ENCODE peak calls at places on chromosomes 7 and 10, in ten cellular contexts. L is CD8-positive, alpha-beta T cell; V is AG04450; A is chondrocyte; R is activated CD8-positive, alpha-beta T cell treated with anti-CD3 and anti-CD28 coated beads for 36 hours; C is PC-3; O is lower lobe of right lung; U is spleen; G is endothelial cell; M is left lung. N is an unnamed sample.
A peak's percentile ranks its signal among the peaks of the same experiment; 100 is the strongest.

GRCh38 chr7:101814996-101815825 is 2.2 kb upstream of the CUX1 start:
- DNase-seq in L (peak; percentile 72), V (no peak), A (no peak), R (peak; percentile 62), C (peak; percentile 52), O (peak; percentile 56), U (peak; percentile 92), G (peak; percentile 73), M (peak; percentile 43), N (peak; percentile 63)

GRCh38 chr7:140036224-140036651 is 26.5 kb downstream of the PARP12 start:
- DNase-seq in L (no peak), V (no peak), A (no peak), R (peak; percentile 46), C (no peak), O (no peak), U (no peak), G (no peak), M (no peak), N (no peak)

GRCh38 chr10:18557960-18558359 is 93.4 kb downstream of the NSUN6 start:
- DNase-seq in L (no peak), V (no peak), A (no peak), R (no peak), C (no peak), O (no peak), U (no peak), G (no peak), M (no peak), N (no peak)

GRCh38 chr10:101562231-101562630 is 25.8 kb downstream of the POLL start:
- DNase-seq in L (no peak), V (no peak), A (no peak), R (no peak), C (no peak), O (no peak), U (no peak), G (no peak), M (no peak), N (no peak)

GRCh38 chr10:122659651-122660050 is 40.0 kb downstream of the C10orf120 start:
- DNase-seq in L (no peak), V (no peak), A (no peak), R (no peak), C (no peak), O (no peak), U (peak; percentile 50), G (no peak), M (no peak), N (no peak)

GRCh38 chr10:132889091-132889490 is 53.3 kb downstream of the CFAP46 start:
- DNase-seq in L (peak; percentile 0), V (no peak), A (peak; percentile 69), R (no peak), C (no peak), O (no peak), U (peak; percentile 59), G (no peak), M (peak; percentile 24), N (no peak)

GRCh38 chr7:27184342-27185012 is 555 bp downstream of the HOXA11 start:
- DNase-seq in L (no peak), V (no peak), A (peak; percentile 88), R (peak; percentile 55), C (peak; percentile 50), O (no peak), U (peak; percentile 75), G (no peak), M (peak; percentile 31), N (peak; percentile 29)

GRCh38 chr10:58588673-58589265 is 76.1 kb downstream of the BICC1 start:
- DNase-seq in L (no peak), V (no peak), A (no peak), R (peak; percentile 2), C (peak; percentile 58), O (no peak), U (no peak), G (peak; percentile 8), M (no peak), N (no peak)

GRCh38 chr7:108017776-108018151 is 14.8 kb upstream of the LAMB1 start:
- DNase-seq in L (no peak), V (no peak), A (no peak), R (no peak), C (no peak), O (no peak), U (no peak), G (no peak), M (no peak), N (no peak)

GRCh38 chr7:7944619-7945282 is 23.8 kb upstream of the GLCCI1 start:
- DNase-seq in L (peak; percentile 41), V (no peak), A (no peak), R (peak; percentile 81), C (no peak), O (no peak), U (peak; percentile 86), G (no peak), M (no peak), N (peak; percentile 19)

GRCh38 chr10:84739641-84740040 is 411.3 kb downstream of the CCSER2 start:
- DNase-seq in L (no peak), V (no peak), A (no peak), R (no peak), C (no peak), O (no peak), U (no peak), G (no peak), M (no peak), N (no peak)
- TF ChIP-seq CTCF in L (no peak), V (no peak), A (peak; percentile 27), R (no peak), C (peak; percentile 20), O (no peak), U (no peak), G (no peak), M (no peak), N (no peak)

GRCh38 chr7:147432068-147432467 is 1158.5 kb upstream of the C7orf33 start:
- DNase-seq in L (no peak), V (no peak), A (no peak), R (no peak), C (peak; percentile 56), O (no peak), U (no peak), G (peak; percentile 15), M (no peak), N (no peak)
- TF ChIP-seq CTCF in L (no peak), V (peak; percentile 51), A (peak; percentile 75), R (no peak), C (peak; percentile 74), O (no peak), U (no peak), G (no peak), M (no peak), N (no peak)

DNA sequence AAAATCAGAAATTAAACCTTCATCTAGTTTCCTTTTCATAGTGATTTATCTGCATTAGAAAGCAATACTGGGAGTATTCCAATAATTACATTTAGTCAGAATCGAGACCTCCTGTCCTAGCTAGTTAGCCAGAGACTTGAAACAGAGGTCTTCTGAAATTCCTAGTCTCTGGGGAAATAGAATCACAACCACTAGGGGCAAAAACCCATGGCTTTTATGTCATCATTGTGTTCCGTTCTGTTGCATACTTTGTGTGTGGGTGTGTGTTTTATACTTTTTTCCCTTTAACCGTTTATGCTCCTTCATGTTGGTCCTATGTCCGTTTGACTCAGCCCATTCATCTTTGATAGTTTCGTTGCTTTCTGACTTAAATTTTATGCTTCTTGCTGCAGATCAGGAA is 79.8 kb downstream of the RALA start:
- DNase-seq in L (no peak), V (no peak), A (no peak), R (no peak), C (no peak), O (no peak), U (no peak), G (no peak), M (no peak), N (no peak)
- TF ChIP-seq CTCF in L (no peak), V (peak; percentile 53), A (peak; percentile 53), R (no peak), C (no peak), O (peak; percentile 7), U (no peak), G (no peak), M (no peak), N (no peak)

DNA sequence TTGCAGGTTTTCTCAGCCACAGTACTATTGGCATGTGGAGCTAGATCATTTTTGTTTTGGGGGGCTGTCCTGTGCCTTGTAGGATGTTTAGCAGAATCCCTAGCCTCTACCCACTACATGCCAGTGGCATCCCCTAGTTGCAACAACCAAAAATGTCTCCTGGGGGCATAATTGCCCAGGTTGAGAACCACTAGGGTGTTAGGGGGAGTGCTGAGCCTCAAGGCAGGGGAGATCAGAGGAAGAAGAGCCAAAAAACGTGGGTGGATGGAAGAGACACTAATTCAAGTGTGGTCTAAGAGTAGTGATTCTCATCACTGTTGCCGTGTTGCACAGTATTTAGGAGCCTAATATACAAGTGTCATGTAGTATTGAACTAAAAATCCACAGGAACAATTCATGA is 31.7 kb upstream of the CCNY start:
- DNase-seq in L (no peak), V (no peak), A (no peak), R (peak; percentile 19), C (peak; percentile 36), O (no peak), U (no peak), G (no peak), M (no peak), N (no peak)
- TF ChIP-seq CTCF in L (no peak), V (no peak), A (no peak), R (no peak), C (peak; percentile 56), O (no peak), U (no peak), G (no peak), M (no peak), N (no peak)

GRCh38 chr10:110919349-110919931 is at the start of gene SHOC2:
- DNase-seq in L (peak; percentile 95), V (peak; percentile 20), A (peak; percentile 100), R (peak; percentile 99), C (peak; percentile 51), O (peak; percentile 100), U (peak; percentile 100), G (peak; percentile 68), M (peak; percentile 100), N (peak; percentile 93)
- TF ChIP-seq CTCF in L (no peak), V (peak; percentile 28), A (peak; percentile 63), R (no peak), C (no peak), O (no peak), U (no peak), G (no peak), M (no peak), N (no peak)

GRCh38 chr10:94677691-94678090 is 5.8 kb upstream of the CYP2C18 start:
- DNase-seq in L (no peak), V (no peak), A (no peak), R (no peak), C (peak; percentile 4), O (no peak), U (no peak), G (no peak), M (no peak), N (no peak)
- TF ChIP-seq CTCF in L (no peak), V (no peak), A (peak; percentile 16), R (no peak), C (peak; percentile 28), O (no peak), U (no peak), G (peak; percentile 21), M (no peak), N (no peak)

DNA sequence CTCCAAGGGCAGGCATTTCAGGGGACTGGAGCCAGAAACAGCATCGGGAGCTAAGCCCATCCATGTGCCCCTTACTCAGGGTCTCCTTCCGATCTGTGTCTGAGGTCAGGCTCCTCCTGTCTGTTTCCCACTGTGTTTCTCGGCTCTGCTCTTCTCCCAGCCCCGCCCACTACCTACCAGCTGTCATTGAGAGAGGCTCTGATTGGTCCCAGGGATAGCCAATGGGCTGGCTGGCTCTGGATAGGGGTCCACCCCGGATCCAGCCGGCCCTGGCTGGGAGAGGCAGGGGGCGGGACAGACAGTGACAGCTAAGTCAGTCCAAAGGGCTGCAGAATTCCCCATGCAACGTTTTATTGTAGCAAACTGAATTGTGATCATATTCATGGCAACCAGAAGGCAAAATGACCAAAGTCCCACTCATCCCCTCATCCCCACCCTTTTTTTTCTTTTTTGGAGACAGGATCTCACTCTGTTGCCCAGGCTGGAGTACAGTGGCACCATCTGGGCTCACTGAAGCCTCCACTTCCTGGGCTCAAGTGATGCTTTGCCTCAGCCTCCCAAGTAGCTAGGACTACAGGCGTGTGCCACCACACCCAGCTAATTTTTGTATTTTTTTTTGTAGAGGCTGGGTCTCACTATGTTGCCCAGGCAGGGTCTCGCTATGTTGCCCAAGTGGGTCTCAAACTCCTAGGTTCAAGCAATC is 76.3 kb downstream of the CLIP2 start:
- DNase-seq in L (no peak), V (no peak), A (no peak), R (peak; percentile 4), C (peak; percentile 40), O (no peak), U (no peak), G (peak; percentile 41), M (no peak), N (no peak)
- TF ChIP-seq CTCF in L (no peak), V (no peak), A (no peak), R (no peak), C (no peak), O (no peak), U (no peak), G (no peak), M (no peak), N (no peak)

N was measured in natural killer cell.